ENCODE peak calls at places on chromosomes 12 and 14, in ten cellular contexts. X, Z, V, E, T, A, D, B, H and I are unnamed samples.

GRCh38 chr14:93150227-93151206 is 34.2 kb downstream of the MOAP1 start:
- DNase-seq in D (no peak), E (no peak), V (no peak), T (no peak), A (no peak), X (no peak), Z (peak), B (peak), H (no peak), I (peak)

GRCh38 chr14:100649173-100649519 is 61.9 kb upstream of the BEGAIN start:
- DNase-seq in D (no peak), B (no peak), A (no peak), X (peak), V (no peak), H (no peak), E (peak), Z (no peak), T (no peak), I (no peak)

GRCh38 chr12:94637714-94638113 is 12.6 kb downstream of the TMCC3 start:
- DNase-seq in A (no peak), D (no peak), E (no peak), H (no peak), X (no peak), Z (no peak), T (no peak), V (no peak), B (peak), I (no peak)

GRCh38 chr14:101352567-101352966 is 208.7 kb upstream of the DIO3 start:
- DNase-seq in T (no peak), A (no peak), D (peak), H (no peak), X (no peak), V (no peak), B (no peak), Z (no peak), E (no peak), I (no peak)

GRCh38 chr14:102363182-102363952 is 626 bp downstream of the TECPR2 start:
- DNase-seq in X (peak), Z (peak), A (peak), H (no peak), D (no peak), B (no peak), T (no peak), V (peak), E (peak), I (peak)

GRCh38 chr12:55997535-55997859 is 421 bp downstream of the SUOX start:
- DNase-seq in D (no peak), X (no peak), H (no peak), E (no peak), V (no peak), A (no peak), B (no peak), Z (no peak), T (no peak), I (no peak)

GRCh38 chr12:9721394-9722092 is 11.4 kb downstream of the CLECL1 start:
- DNase-seq in Z (no peak), B (peak), E (no peak), H (peak), T (peak), V (no peak), A (no peak), X (peak), D (no peak), I (no peak)

GRCh38 chr12:124039276-124039675 is 66.3 kb downstream of the ZNF664 start:
- DNase-seq in V (no peak), D (no peak), T (no peak), B (no peak), X (peak), Z (peak), H (no peak), A (no peak), E (peak), I (no peak)

GRCh38 chr12:128794661-128795529 is 28.9 kb downstream of the SLC15A4 start:
- DNase-seq in T (no peak), Z (no peak), A (no peak), B (no peak), D (no peak), V (no peak), E (no peak), H (no peak), X (no peak), I (no peak)

GRCh38 chr12:80825506-80825905 is 108.8 kb downstream of the MYF5 start:
- DNase-seq in T (no peak), X (no peak), B (no peak), V (no peak), Z (no peak), D (no peak), E (no peak), H (no peak), A (no peak), I (no peak)

GRCh38 chr12:124758266-124759200 is 105.1 kb downstream of the SCARB1 start:
- DNase-seq in B (no peak), Z (no peak), H (no peak), A (no peak), T (no peak), D (no peak), E (no peak), V (peak), X (no peak), I (no peak)

GRCh38 chr12:13222076-13222475 is 25.6 kb downstream of the EMP1 start:
- DNase-seq in V (no peak), H (no peak), X (no peak), B (no peak), Z (peak), T (no peak), E (no peak), D (no peak), A (no peak), I (no peak)

GRCh38 chr12:20372326-20373097 is 4.2 kb downstream of the PDE3A start:
- DNase-seq in H (no peak), X (no peak), T (no peak), A (no peak), V (no peak), E (no peak), D (no peak), Z (no peak), B (no peak), I (no peak)

GRCh38 chr14:22882529-22883190 is 362 bp upstream of the REM2 start:
- DNase-seq in X (peak), V (peak), H (no peak), T (no peak), B (no peak), Z (peak), D (peak), A (peak), E (peak), I (peak)

GRCh38 chr14:80100681-80101080 is 110.6 kb downstream of the DIO2 start:
- DNase-seq in A (no peak), E (no peak), Z (no peak), H (no peak), B (no peak), V (no peak), T (no peak), D (no peak), X (no peak), I (no peak)

GRCh38 chr12:84502907-84503787 is 409.5 kb downstream of the SLC6A15 start:
- DNase-seq in B (peak), E (peak), A (peak), T (peak), D (peak), X (peak), H (no peak), V (peak), Z (peak), I (peak)

GRCh38 chr14:103001651-103002396 is 55.5 kb downstream of the CDC42BPB start:
- DNase-seq in D (no peak), X (no peak), H (peak), V (no peak), A (no peak), E (no peak), T (no peak), Z (no peak), B (no peak), I (no peak)

GRCh38 chr12:45648070-45648469 is 81.4 kb upstream of the ARID2 start:
- DNase-seq in E (no peak), A (no peak), V (no peak), T (peak), H (no peak), D (no peak), Z (no peak), X (no peak), B (peak), I (no peak)

GRCh38 chr12:104695453-104696148 is 238.9 kb downstream of the CHST11 start:
- DNase-seq in T (no peak), V (no peak), D (no peak), X (peak), B (no peak), Z (peak), H (peak), A (no peak), E (peak), I (no peak)

GRCh38 chr12:57069522-57069921 is 9.1 kb downstream of the NEMP1 start:
- DNase-seq in A (peak), D (no peak), E (peak), X (peak), Z (peak), B (peak), V (peak), T (peak), H (no peak), I (peak)

GRCh38 chr14:36361210-36361853 is 40.9 kb upstream of the MBIP start:
- DNase-seq in H (no peak), D (no peak), V (no peak), E (no peak), X (no peak), B (no peak), Z (no peak), T (no peak), A (no peak), I (no peak)

GRCh38 chr14:65847065-65847847 is 434.7 kb downstream of the FUT8 start:
- DNase-seq in B (no peak), Z (no peak), E (no peak), D (no peak), X (no peak), V (no peak), T (peak), H (peak), A (no peak), I (no peak)

GRCh38 chr14:97603201-97603600 is 806.0 kb downstream of the VRK1 start:
- DNase-seq in T (no peak), Z (no peak), E (no peak), A (no peak), V (no peak), X (no peak), D (no peak), H (no peak), B (no peak), I (no peak)

GRCh38 chr14:55101698-55102097 is 27.4 kb upstream of the LGALS3 start:
- DNase-seq in H (no peak), T (no peak), E (no peak), B (no peak), Z (no peak), A (no peak), V (no peak), D (no peak), X (no peak), I (no peak)

GRCh38 chr12:50949801-50950302 is 2.5 kb upstream of the HIGD1C start:
- DNase-seq in H (no peak), Z (no peak), D (no peak), E (no peak), V (no peak), T (no peak), A (no peak), B (no peak), X (no peak), I (no peak)

GRCh38 chr12:131793623-131794022 is 34.6 kb upstream of the MMP17 start:
- DNase-seq in B (no peak), X (peak), T (no peak), V (no peak), E (peak), D (no peak), H (no peak), Z (no peak), A (no peak), I (peak)

GRCh38 chr12:45329238-45329637 is 113.3 kb downstream of the ANO6 start:
- DNase-seq in X (no peak), T (no peak), Z (no peak), D (no peak), B (no peak), A (no peak), H (no peak), E (no peak), V (no peak), I (no peak)

GRCh38 chr12:76697849-76698248 is 66.1 kb upstream of the ZDHHC17 start:
- DNase-seq in H (no peak), E (no peak), Z (no peak), V (peak), T (no peak), X (no peak), D (no peak), A (no peak), B (no peak), I (no peak)

GRCh38 chr12:51590347-51591019 is 550 bp upstream of the SCN8A start:
- DNase-seq in D (peak), X (peak), A (peak), E (peak), H (no peak), B (peak), Z (peak), V (peak), T (peak), I (peak)

GRCh38 chr12:12022306-12022931 is 48.3 kb upstream of the BCL2L14 start:
- DNase-seq in D (peak), T (no peak), V (no peak), X (no peak), A (no peak), Z (no peak), B (no peak), H (no peak), E (no peak), I (no peak)

GRCh38 chr12:122235741-122236140 is 9.9 kb upstream of the DIABLO start:
- DNase-seq in A (no peak), Z (no peak), B (no peak), V (no peak), E (no peak), T (no peak), X (no peak), H (no peak), D (no peak), I (no peak)
- TF ChIP-seq EZH2 in A (no peak), Z (no peak), B (no peak), V (no peak), E (no peak), T (no peak), X (no peak), H (no peak), D (no peak), I (no peak)

GRCh38 chr12:53952335-53952694 is 2.4 kb upstream of the HOXC12 start:
- DNase-seq in T (no peak), E (no peak), V (no peak), Z (no peak), A (peak), B (no peak), X (no peak), H (no peak), D (peak), I (peak)
- TF ChIP-seq EZH2 in T (no peak), E (no peak), V (no peak), Z (no peak), A (no peak), B (no peak), X (no peak), H (no peak), D (peak), I (no peak)

GRCh38 chr12:1830401-1830845 is 10.1 kb downstream of the LRTM2 start:
- DNase-seq in Z (no peak), B (no peak), V (no peak), D (no peak), X (no peak), T (no peak), A (no peak), E (no peak), H (no peak), I (no peak)

GRCh38 chr12:1832801-1833595 is 12.6 kb downstream of the LRTM2 start:
- DNase-seq in Z (no peak), H (no peak), D (no peak), A (no peak), X (no peak), E (no peak), T (no peak), B (no peak), V (peak), I (peak)

GRCh38 chr12:1833596-1834028 is 13.2 kb downstream of the LRTM2 start:
- DNase-seq in Z (no peak), X (no peak), A (no peak), D (no peak), V (no peak), E (no peak), T (no peak), H (no peak), B (no peak), I (no peak)

GRCh38 chr12:1829306-1829900 is 9.0 kb downstream of the LRTM2 start:
- DNase-seq in A (no peak), D (no peak), X (no peak), H (no peak), B (no peak), Z (no peak), T (no peak), V (no peak), E (no peak), I (no peak)

DNA sequence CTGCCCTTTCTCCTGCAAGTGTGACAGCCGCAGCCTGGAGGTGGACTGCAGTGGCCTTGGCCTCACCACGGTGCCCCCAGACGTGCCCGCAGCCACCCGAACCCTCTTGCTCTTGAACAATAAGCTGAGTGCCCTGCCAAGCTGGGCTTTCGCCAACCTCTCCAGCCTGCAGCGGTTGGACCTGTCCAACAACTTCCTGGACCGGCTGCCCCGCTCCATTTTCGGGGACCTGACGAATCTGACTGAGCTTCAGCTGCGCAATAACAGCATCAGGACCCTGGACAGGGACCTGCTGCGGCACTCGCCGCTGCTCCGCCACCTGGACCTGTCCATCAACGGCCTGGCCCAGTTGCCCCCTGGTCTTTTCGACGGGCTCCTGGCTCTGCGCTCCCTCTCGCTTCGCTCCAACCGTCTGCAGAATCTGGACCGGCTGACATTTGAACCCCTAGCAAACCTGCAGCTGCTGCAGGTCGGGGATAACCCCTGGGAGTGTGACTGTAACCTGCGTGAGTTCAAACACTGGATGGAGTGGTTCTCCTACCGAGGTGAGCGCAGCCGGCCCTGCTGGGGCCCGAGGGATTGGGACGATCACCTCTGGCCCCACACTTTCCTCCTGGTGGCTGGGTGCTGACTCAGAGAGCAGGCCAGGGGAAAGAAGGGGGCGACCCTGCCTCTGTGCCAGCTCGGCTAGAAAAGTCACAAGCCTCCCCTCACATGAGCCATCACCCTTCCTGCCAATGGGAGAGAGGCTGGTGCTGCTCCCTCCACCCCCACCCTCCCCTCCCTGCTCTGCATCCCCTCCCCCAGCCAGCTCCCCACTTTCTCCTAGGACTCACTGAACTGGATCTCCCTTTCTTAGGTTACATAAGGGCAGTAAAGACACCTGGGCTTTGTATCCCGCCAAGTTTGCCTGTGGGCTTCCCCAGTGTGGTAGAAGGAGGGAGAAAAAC is 10.9 kb downstream of the LRTM2 start:
- DNase-seq in D (peak), Z (peak), A (peak), T (peak), X (peak), V (no peak), H (no peak), E (peak), B (peak), I (peak)
- TF ChIP-seq EZH2 in D (no peak), Z (no peak), A (no peak), T (no peak), X (peak), V (no peak), H (no peak), E (no peak), B (no peak), I (peak)

DNA sequence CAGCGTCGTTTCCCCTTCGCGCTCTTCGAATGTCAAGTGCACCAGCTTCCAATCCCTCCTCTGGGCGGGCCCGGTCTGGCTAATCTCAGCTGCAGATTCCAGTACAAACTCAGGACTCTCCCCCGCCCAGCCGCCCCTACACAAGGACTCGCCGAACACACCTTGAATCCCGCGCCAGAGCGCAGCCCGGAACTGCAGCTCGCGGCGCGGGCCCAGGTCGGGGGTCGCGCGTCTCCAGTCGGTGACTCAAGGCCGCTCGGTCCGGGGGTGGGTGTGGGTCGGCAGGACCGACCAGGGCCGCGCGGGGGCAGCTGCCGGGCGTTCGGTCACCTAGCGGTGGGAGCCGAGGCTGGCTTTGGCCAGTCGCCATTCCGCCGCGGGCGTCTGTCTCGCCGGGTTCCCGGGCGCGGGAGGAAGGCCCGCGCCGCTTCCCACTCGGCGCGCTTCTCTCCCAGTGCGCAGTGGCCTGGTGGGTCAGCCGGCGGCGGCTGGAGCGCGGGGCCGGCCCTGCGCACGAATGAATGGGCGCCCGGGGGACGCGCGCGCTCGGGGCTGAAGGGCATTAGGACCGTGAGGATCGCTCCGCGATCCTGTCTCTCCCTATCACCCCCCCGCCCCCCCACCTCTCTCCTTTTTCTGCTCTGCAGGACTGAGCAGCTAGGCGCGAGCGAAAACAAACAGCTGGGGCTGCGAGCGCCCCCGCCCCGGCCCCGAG is at the start of gene GALNT16:
- DNase-seq in B (no peak), H (no peak), T (no peak), Z (no peak), A (peak), E (peak), X (peak), V (no peak), D (peak), I (peak)
- TF ChIP-seq EZH2 in B (no peak), H (no peak), T (no peak), Z (peak), A (no peak), E (no peak), X (peak), V (no peak), D (peak), I (peak)

DNA sequence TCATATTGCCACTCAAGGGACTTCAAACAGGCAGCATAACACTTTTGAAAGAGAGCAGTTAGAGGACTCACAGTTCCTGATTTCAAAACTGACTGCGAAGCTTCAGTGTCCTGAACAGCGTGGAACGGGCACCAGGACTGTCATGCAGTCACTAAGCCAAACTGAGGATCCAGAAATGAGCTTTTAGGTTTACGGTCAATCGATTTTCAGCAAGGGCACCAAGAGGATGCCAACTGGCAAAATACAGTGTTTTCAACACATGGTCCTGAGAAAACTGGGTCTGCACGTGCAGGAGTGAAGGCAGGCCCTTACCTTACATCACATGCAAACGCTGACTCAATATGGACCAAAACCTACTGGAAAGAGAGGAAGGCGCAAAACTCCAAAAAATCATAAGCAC is 15.6 kb downstream of the BRF1 start:
- DNase-seq in Z (no peak), A (no peak), D (no peak), X (no peak), B (no peak), H (no peak), E (no peak), T (no peak), V (no peak), I (no peak)
- TF ChIP-seq EZH2 in Z (no peak), A (no peak), D (no peak), X (no peak), B (no peak), H (no peak), E (no peak), T (no peak), V (no peak), I (no peak)

DNA sequence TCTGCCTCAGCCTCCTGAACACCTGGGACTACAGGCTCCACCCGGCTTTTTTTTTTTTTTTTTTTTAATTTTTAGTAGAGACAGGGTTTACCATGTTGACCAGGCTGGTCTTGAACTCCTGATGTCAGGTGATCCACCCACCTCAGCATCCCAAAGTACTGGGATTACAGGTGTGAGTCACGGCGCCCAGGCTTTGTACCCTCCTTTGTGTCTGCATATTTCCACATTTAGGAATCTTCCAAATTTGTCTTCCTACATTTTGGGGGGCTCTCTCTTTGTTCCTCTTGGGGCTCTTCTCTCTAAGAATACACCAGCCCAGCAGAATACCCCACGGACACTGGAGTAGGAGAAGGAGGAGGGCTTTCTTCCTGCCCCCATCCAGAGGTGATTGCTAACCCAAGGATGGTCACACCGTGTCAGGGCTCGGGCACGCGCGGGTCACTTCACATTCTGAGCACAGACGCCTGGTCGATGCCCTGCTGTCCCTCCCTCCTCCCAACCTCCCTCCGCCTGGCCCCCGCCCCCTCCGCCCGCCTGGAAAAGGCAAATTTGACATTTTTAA is 2.1 kb upstream of the DNAJC22 start:
- DNase-seq in T (no peak), H (no peak), B (no peak), D (peak), Z (no peak), V (no peak), X (no peak), E (no peak), A (peak), I (no peak)
- TF ChIP-seq EZH2 in T (no peak), H (no peak), B (no peak), D (no peak), Z (no peak), V (no peak), X (peak), E (no peak), A (peak), I (no peak)